ENCODE peak calls at places on chromosomes 11 and 22, in five cellular contexts. R is GF-D8, B is nephron progenitor cell, F is GM06990, Q is astrocyte of the cerebellum. O is an unnamed sample.

GRCh38 chr11:60129853-60130252 is 41.4 kb downstream of the MS4A2 start:
- DNase-seq in R (no peak), B (no peak), F (no peak), Q (no peak), O (no peak)

GRCh38 chr22:30001459-30001858 is 78.8 kb upstream of the HORMAD2 start:
- DNase-seq in R (no peak), B (no peak), F (no peak), Q (no peak), O (no peak)

GRCh38 chr11:9104581-9104980 is 13.2 kb upstream of the SCUBE2 start:
- DNase-seq in R (no peak), B (no peak), F (no peak), Q (no peak), O (no peak)

GRCh38 chr11:124311677-124312076 is 2.1 kb downstream of the OR8D1 start:
- DNase-seq in R (no peak), B (no peak), F (no peak), Q (no peak), O (no peak)

GRCh38 chr22:23553922-23554870 is 25.9 kb downstream of the IGLL1 start:
- DNase-seq in R (no peak), B (no peak), F (no peak), Q (no peak), O (no peak)

GRCh38 chr11:2927851-2928604 is 1.2 kb downstream of the PHLDA2 start:
- DNase-seq in R (no peak), B (no peak), F (no peak), Q (no peak), O (no peak)

GRCh38 chr22:39920134-39920743 is 19.4 kb downstream of the GRAP2 start:
- DNase-seq in R (no peak), B (no peak), F (no peak), Q (no peak), O (no peak)

GRCh38 chr22:27602390-27602789 is 199.2 kb downstream of the MN1 start:
- DNase-seq in R (no peak), B (no peak), F (no peak), Q (no peak), O (no peak)

GRCh38 chr22:35642305-35642741 is 5.9 kb upstream of the APOL6 start:
- DNase-seq in R (no peak), B (no peak), F (no peak), Q (no peak), O (no peak)

GRCh38 chr11:35845860-35846259 is 98.0 kb upstream of the LDLRAD3 start:
- DNase-seq in R (no peak), B (no peak), F (no peak), Q (no peak), O (no peak)

GRCh38 chr22:44698531-44699421 is 3.2 kb upstream of the PRR5 start:
- DNase-seq in R (peak), B (peak), F (no peak), Q (peak), O (peak)

GRCh38 chr11:64935634-64936081 is at the start of gene GPHA2:
- DNase-seq in R (no peak), B (peak), F (no peak), Q (no peak), O (peak)

GRCh38 chr22:48779211-48779643 is 1048.4 kb downstream of the BRD1 start:
- DNase-seq in R (no peak), B (no peak), F (no peak), Q (no peak), O (no peak)

GRCh38 chr11:790721-791564 is 1.1 kb upstream of the CEND1 start:
- DNase-seq in R (no peak), B (no peak), F (no peak), Q (no peak), O (peak)

O was measured in neural progenitor cell.